ENCODE peak calls at places on chromosomes 4 and X, in eight cellular contexts. H, D, T, W, X, C, S and J are unnamed samples.

GRCh38 chr4:137124278-137124932 is 407.9 kb downstream of the PCDH18 start:
- DNase-seq in H (no peak), D (no peak), T (peak; percentile 17), W (no peak), X (no peak), C (peak; percentile 13), S (no peak), J (peak; percentile 29)

GRCh38 chr4:73811841-73812240 is 24.6 kb upstream of the CXCL6 start:
- DNase-seq in H (no peak), D (no peak), T (no peak), W (no peak), X (no peak), C (no peak), S (no peak), J (no peak)

GRCh38 chr4:1285790-1286553 is 3.7 kb upstream of the MAEA start:
- DNase-seq in H (no peak), D (peak; percentile 69), T (peak; percentile 50), W (no peak), X (no peak), C (no peak), S (no peak), J (peak; percentile 74)

GRCh38 chr4:6722891-6723290 is 6.9 kb downstream of the BLOC1S4 start:
- DNase-seq in H (no peak), D (no peak), T (no peak), W (no peak), X (no peak), C (no peak), S (no peak), J (no peak)

GRCh38 chr4:959338-960139 is 13.8 kb downstream of the DGKQ start:
- DNase-seq in H (no peak), D (peak; percentile 3), T (no peak), W (peak; percentile 16), X (peak; percentile 63), C (no peak), S (no peak), J (no peak)

GRCh38 chr4:112327950-112328349 is 30.8 kb downstream of the ALPK1 start:
- DNase-seq in H (peak; percentile 24), D (no peak), T (peak; percentile 38), W (no peak), X (no peak), C (no peak), S (no peak), J (peak; percentile 80)

GRCh38 chr4:2936773-2937145 is 26.4 kb downstream of the NOP14 start:
- DNase-seq in H (no peak), D (peak; percentile 73), T (no peak), W (peak; percentile 14), X (peak; percentile 60), C (no peak), S (no peak), J (peak; percentile 89)

GRCh38 chr4:48499551-48500066 is 9.6 kb downstream of the ZAR1 start:
- DNase-seq in H (no peak), D (no peak), T (no peak), W (no peak), X (no peak), C (no peak), S (no peak), J (peak; percentile 64)

GRCh38 chrX:150049647-150050046 is 111.4 kb upstream of the EOLA2 start:
- DNase-seq in H (no peak), D (no peak), T (no peak), W (no peak), X (no peak), C (no peak), S (no peak), J (no peak)

GRCh38 chrX:3218442-3218841 is 128.0 kb downstream of the MXRA5 start:
- DNase-seq in H (no peak), D (no peak), T (no peak), W (no peak), X (no peak), C (no peak), S (no peak), J (no peak)

GRCh38 chr4:18278244-18278643 is 256.7 kb upstream of the LCORL start:
- DNase-seq in H (no peak), D (no peak), T (no peak), W (no peak), X (no peak), C (no peak), S (no peak), J (no peak)

GRCh38 chr4:140617494-140618060 is 48.8 kb upstream of the UCP1 start:
- DNase-seq in H (no peak), D (no peak), T (no peak), W (no peak), X (no peak), C (no peak), S (no peak), J (no peak)

GRCh38 chr4:126784966-126785580 is 847.7 kb upstream of the INTU start:
- DNase-seq in H (no peak), D (no peak), T (no peak), W (no peak), X (no peak), C (no peak), S (no peak), J (no peak)

GRCh38 chrX:153643431-153644351 is 3.3 kb upstream of the DUSP9 start:
- DNase-seq in H (peak; percentile 45), D (no peak), T (no peak), W (no peak), X (peak; percentile 43), C (no peak), S (no peak), J (no peak)

GRCh38 chr4:104752337-104752736 is 257.6 kb upstream of the CXXC4 start:
- DNase-seq in H (no peak), D (no peak), T (no peak), W (no peak), X (no peak), C (no peak), S (no peak), J (peak; percentile 27)

GRCh38 chrX:9341305-9342201 is 123.3 kb upstream of the TBL1X start:
- DNase-seq in H (peak; percentile 69), D (peak; percentile 83), T (no peak), W (no peak), X (peak; percentile 79), C (no peak), S (peak; percentile 76), J (peak; percentile 86)

GRCh38 chr4:114558446-114559020 is 40.1 kb upstream of the UGT8 start:
- DNase-seq in H (no peak), D (no peak), T (no peak), W (no peak), X (no peak), C (no peak), S (no peak), J (no peak)

GRCh38 chr4:66572949-66573348 is 902.7 kb upstream of the EPHA5 start:
- DNase-seq in H (no peak), D (no peak), T (no peak), W (no peak), X (no peak), C (no peak), S (no peak), J (no peak)

GRCh38 chrX:136055651-136056221 is 70.5 kb downstream of the SLC9A6 start:
- DNase-seq in H (no peak), D (no peak), T (no peak), W (peak; percentile 68), X (no peak), C (no peak), S (peak; percentile 34), J (no peak)

GRCh38 chr4:180363817-180364216 is 1879.4 kb upstream of the TENM3 start:
- DNase-seq in H (no peak), D (no peak), T (no peak), W (no peak), X (no peak), C (no peak), S (no peak), J (no peak)

GRCh38 chr4:55838356-55838755 is 15.1 kb upstream of the EXOC1 start:
- DNase-seq in H (no peak), D (no peak), T (no peak), W (no peak), X (no peak), C (no peak), S (no peak), J (no peak)

GRCh38 chrX:53992589-53992988 is 51.7 kb downstream of the PHF8 start:
- DNase-seq in H (no peak), D (no peak), T (no peak), W (no peak), X (no peak), C (no peak), S (no peak), J (no peak)

GRCh38 chr4:183444953-183445543 is 612 bp downstream of the CDKN2AIP start:
- DNase-seq in H (peak; percentile 74), D (no peak), T (no peak), W (peak; percentile 27), X (peak; percentile 82), C (no peak), S (peak; percentile 50), J (no peak)

GRCh38 chr4:14446311-14446710 is 556.0 kb upstream of the CPEB2 start:
- DNase-seq in H (no peak), D (no peak), T (no peak), W (no peak), X (no peak), C (no peak), S (no peak), J (no peak)

GRCh38 chr4:115366390-115366789 is 253.0 kb upstream of the NDST4 start:
- DNase-seq in H (no peak), D (no peak), T (no peak), W (no peak), X (no peak), C (no peak), S (no peak), J (no peak)

GRCh38 chrX:130728208-130728607 is 174.8 kb downstream of the ENOX2 start:
- DNase-seq in H (no peak), D (no peak), T (no peak), W (no peak), X (no peak), C (no peak), S (no peak), J (no peak)

GRCh38 chr4:101334963-101335572 is 12.3 kb downstream of the PPP3CA start:
- DNase-seq in H (no peak), D (no peak), T (no peak), W (no peak), X (no peak), C (no peak), S (no peak), J (peak; percentile 39)

GRCh38 chr4:188551156-188551555 is 411.9 kb downstream of the TRIML1 start:
- DNase-seq in H (no peak), D (no peak), T (no peak), W (no peak), X (no peak), C (no peak), S (no peak), J (no peak)

GRCh38 chrX:118522230-118522926 is 26.8 kb downstream of the DOCK11 start:
- DNase-seq in H (no peak), D (no peak), T (no peak), W (no peak), X (no peak), C (no peak), S (no peak), J (no peak)

GRCh38 chrX:12974797-12975669 is at the start of gene TMSB4X:
- DNase-seq in H (peak; percentile 74), D (peak; percentile 84), T (no peak), W (peak; percentile 78), X (peak; percentile 92), C (peak; percentile 51), S (peak; percentile 85), J (peak; percentile 94)

GRCh38 chr4:5052726-5053425 is 1.6 kb downstream of the STK32B start:
- DNase-seq in H (no peak), D (no peak), T (no peak), W (no peak), X (no peak), C (no peak), S (no peak), J (no peak)

GRCh38 chr4:122083356-122083755 is 68.8 kb upstream of the BLTP1 start:
- DNase-seq in H (no peak), D (no peak), T (no peak), W (no peak), X (no peak), C (no peak), S (no peak), J (no peak)

GRCh38 chrX:31440546-31440945 is 368.7 kb upstream of the FTHL17 start:
- DNase-seq in H (no peak), D (no peak), T (no peak), W (no peak), X (no peak), C (no peak), S (no peak), J (no peak)

GRCh38 chr4:103092245-103092644 is 7.4 kb downstream of the BDH2 start:
- DNase-seq in H (no peak), D (no peak), T (no peak), W (no peak), X (no peak), C (no peak), S (no peak), J (no peak)